ENCODE peak calls at places on chromosome 7, in ten cellular contexts. One of them, this sample, is unnamed.

GRCh38 chr7:49174396-49174795 is 250.0 kb downstream of the CDC14C start:
- DNase-seq in RCC 7860: peak; percentile 52
- DNase-seq in GM20000: no peak
- DNase-seq in NCI-H460: no peak
- DNase-seq in fibroblast of pulmonary artery: no peak
- DNase-seq in neuronal stem cell: no peak
- DNase-seq in adipocyte: no peak
- DNase-seq in nucleus accumbens: no peak
- DNase-seq in stimulated activated CD4-positive, alpha-beta T cell treated with anti-CD3 and anti-CD28 coated beads, Interleukin-4, amount 100 ng/mL, for 24 hours: no peak
- DNase-seq in ureter: no peak
- DNase-seq in this sample: no peak

GRCh38 chr7:82625377-82625776 is 181.8 kb upstream of the CACNA2D1 start:
- DNase-seq in RCC 7860: peak; percentile 2
- DNase-seq in GM20000: no peak
- DNase-seq in NCI-H460: no peak
- DNase-seq in fibroblast of pulmonary artery: no peak
- DNase-seq in neuronal stem cell: no peak
- DNase-seq in adipocyte: no peak
- DNase-seq in nucleus accumbens: no peak
- DNase-seq in stimulated activated CD4-positive, alpha-beta T cell treated with anti-CD3 and anti-CD28 coated beads, Interleukin-4, amount 100 ng/mL, for 24 hours: no peak
- DNase-seq in ureter: no peak
- DNase-seq in this sample: no peak

GRCh38 chr7:36668750-36669149 is 55.5 kb downstream of the AOAH start:
- DNase-seq in RCC 7860: no peak
- DNase-seq in GM20000: no peak
- DNase-seq in NCI-H460: no peak
- DNase-seq in fibroblast of pulmonary artery: no peak
- DNase-seq in neuronal stem cell: no peak
- DNase-seq in adipocyte: no peak
- DNase-seq in nucleus accumbens: no peak
- DNase-seq in stimulated activated CD4-positive, alpha-beta T cell treated with anti-CD3 and anti-CD28 coated beads, Interleukin-4, amount 100 ng/mL, for 24 hours: no peak
- DNase-seq in ureter: no peak
- DNase-seq in this sample: no peak

GRCh38 chr7:26658080-26658697 is 206.2 kb downstream of the SKAP2 start:
- DNase-seq in RCC 7860: no peak
- DNase-seq in GM20000: no peak
- DNase-seq in NCI-H460: no peak
- DNase-seq in fibroblast of pulmonary artery: no peak
- DNase-seq in neuronal stem cell: peak; percentile 51
- DNase-seq in adipocyte: no peak
- DNase-seq in nucleus accumbens: no peak
- DNase-seq in stimulated activated CD4-positive, alpha-beta T cell treated with anti-CD3 and anti-CD28 coated beads, Interleukin-4, amount 100 ng/mL, for 24 hours: no peak
- DNase-seq in ureter: no peak
- DNase-seq in this sample: no peak

GRCh38 chr7:23898619-23899018 is 188.6 kb downstream of the STK31 start:
- DNase-seq in RCC 7860: no peak
- DNase-seq in GM20000: no peak
- DNase-seq in NCI-H460: no peak
- DNase-seq in fibroblast of pulmonary artery: no peak
- DNase-seq in neuronal stem cell: no peak
- DNase-seq in adipocyte: no peak
- DNase-seq in nucleus accumbens: no peak
- DNase-seq in stimulated activated CD4-positive, alpha-beta T cell treated with anti-CD3 and anti-CD28 coated beads, Interleukin-4, amount 100 ng/mL, for 24 hours: no peak
- DNase-seq in ureter: no peak
- DNase-seq in this sample: no peak

GRCh38 chr7:98194672-98195457 is 16.4 kb upstream of the BHLHA15 start:
- DNase-seq in RCC 7860: no peak
- DNase-seq in GM20000: no peak
- DNase-seq in NCI-H460: no peak
- DNase-seq in fibroblast of pulmonary artery: no peak
- DNase-seq in neuronal stem cell: no peak
- DNase-seq in adipocyte: peak; percentile 6
- DNase-seq in nucleus accumbens: no peak
- DNase-seq in stimulated activated CD4-positive, alpha-beta T cell treated with anti-CD3 and anti-CD28 coated beads, Interleukin-4, amount 100 ng/mL, for 24 hours: no peak
- DNase-seq in ureter: no peak
- DNase-seq in this sample: no peak

GRCh38 chr7:68823996-68824780 is 774.1 kb upstream of the AUTS2 start:
- DNase-seq in RCC 7860: no peak
- DNase-seq in GM20000: no peak
- DNase-seq in NCI-H460: no peak
- DNase-seq in fibroblast of pulmonary artery: peak; percentile 3
- DNase-seq in neuronal stem cell: no peak
- DNase-seq in adipocyte: no peak
- DNase-seq in nucleus accumbens: no peak
- DNase-seq in stimulated activated CD4-positive, alpha-beta T cell treated with anti-CD3 and anti-CD28 coated beads, Interleukin-4, amount 100 ng/mL, for 24 hours: no peak
- DNase-seq in ureter: no peak
- DNase-seq in this sample: no peak

GRCh38 chr7:159094030-159094740 is 50.5 kb downstream of the VIPR2 start:
- DNase-seq in RCC 7860: no peak
- DNase-seq in GM20000: no peak
- DNase-seq in NCI-H460: no peak
- DNase-seq in fibroblast of pulmonary artery: no peak
- DNase-seq in neuronal stem cell: no peak
- DNase-seq in adipocyte: no peak
- DNase-seq in nucleus accumbens: no peak
- DNase-seq in stimulated activated CD4-positive, alpha-beta T cell treated with anti-CD3 and anti-CD28 coated beads, Interleukin-4, amount 100 ng/mL, for 24 hours: no peak
- DNase-seq in ureter: peak; percentile 39
- DNase-seq in this sample: no peak

GRCh38 chr7:85172530-85172941 is 14.3 kb downstream of the SEMA3D start:
- DNase-seq in RCC 7860: no peak
- DNase-seq in GM20000: no peak
- DNase-seq in NCI-H460: no peak
- DNase-seq in fibroblast of pulmonary artery: peak; percentile 89
- DNase-seq in neuronal stem cell: no peak
- DNase-seq in adipocyte: peak; percentile 84
- DNase-seq in nucleus accumbens: no peak
- DNase-seq in stimulated activated CD4-positive, alpha-beta T cell treated with anti-CD3 and anti-CD28 coated beads, Interleukin-4, amount 100 ng/mL, for 24 hours: no peak
- DNase-seq in ureter: peak; percentile 46
- DNase-seq in this sample: no peak

GRCh38 chr7:102991077-102991539 is 78.3 kb downstream of the LRRC17 start:
- DNase-seq in RCC 7860: peak; percentile 37
- DNase-seq in GM20000: no peak
- DNase-seq in NCI-H460: no peak
- DNase-seq in fibroblast of pulmonary artery: peak; percentile 28
- DNase-seq in neuronal stem cell: no peak
- DNase-seq in adipocyte: no peak
- DNase-seq in nucleus accumbens: peak; percentile 8
- DNase-seq in stimulated activated CD4-positive, alpha-beta T cell treated with anti-CD3 and anti-CD28 coated beads, Interleukin-4, amount 100 ng/mL, for 24 hours: no peak
- DNase-seq in ureter: no peak
- DNase-seq in this sample: no peak

GRCh38 chr7:80392229-80393169 is 119.4 kb downstream of the GNAT3 start:
- DNase-seq in RCC 7860: peak; percentile 38
- DNase-seq in GM20000: no peak
- DNase-seq in NCI-H460: peak; percentile 34
- DNase-seq in fibroblast of pulmonary artery: peak; percentile 71
- DNase-seq in neuronal stem cell: no peak
- DNase-seq in adipocyte: peak; percentile 85
- DNase-seq in nucleus accumbens: no peak
- DNase-seq in stimulated activated CD4-positive, alpha-beta T cell treated with anti-CD3 and anti-CD28 coated beads, Interleukin-4, amount 100 ng/mL, for 24 hours: no peak
- DNase-seq in ureter: no peak
- DNase-seq in this sample: no peak

GRCh38 chr7:1978656-1979590 is 253.8 kb downstream of the MAD1L1 start:
- DNase-seq in RCC 7860: no peak
- DNase-seq in GM20000: no peak
- DNase-seq in NCI-H460: no peak
- DNase-seq in fibroblast of pulmonary artery: no peak
- DNase-seq in neuronal stem cell: no peak
- DNase-seq in adipocyte: no peak
- DNase-seq in nucleus accumbens: no peak
- DNase-seq in stimulated activated CD4-positive, alpha-beta T cell treated with anti-CD3 and anti-CD28 coated beads, Interleukin-4, amount 100 ng/mL, for 24 hours: no peak
- DNase-seq in ureter: no peak
- DNase-seq in this sample: no peak

GRCh38 chr7:17672774-17673173 is 267.5 kb downstream of the SNX13 start:
- DNase-seq in RCC 7860: no peak
- DNase-seq in GM20000: no peak
- DNase-seq in NCI-H460: no peak
- DNase-seq in fibroblast of pulmonary artery: no peak
- DNase-seq in neuronal stem cell: no peak
- DNase-seq in adipocyte: no peak
- DNase-seq in nucleus accumbens: no peak
- DNase-seq in stimulated activated CD4-positive, alpha-beta T cell treated with anti-CD3 and anti-CD28 coated beads, Interleukin-4, amount 100 ng/mL, for 24 hours: no peak
- DNase-seq in ureter: no peak
- DNase-seq in this sample: no peak

GRCh38 chr7:106283831-106284515 is 810 bp downstream of the NAMPT start:
- DNase-seq in RCC 7860: peak; percentile 47
- DNase-seq in GM20000: no peak
- DNase-seq in NCI-H460: peak; percentile 70
- DNase-seq in fibroblast of pulmonary artery: peak; percentile 72
- DNase-seq in neuronal stem cell: peak; percentile 27
- DNase-seq in adipocyte: peak; percentile 69
- DNase-seq in nucleus accumbens: peak; percentile 30
- DNase-seq in stimulated activated CD4-positive, alpha-beta T cell treated with anti-CD3 and anti-CD28 coated beads, Interleukin-4, amount 100 ng/mL, for 24 hours: peak; percentile 62
- DNase-seq in ureter: peak; percentile 56
- DNase-seq in this sample: no peak